ENCODE peak calls at places on chromosomes 1 and 21, in seven cellular contexts. T is NCI-H1436, K is HS-5, Z is left cardiac atrium, W is RWPE1, F is AG09309, R is HTR-8/SVneo. Y is an unnamed sample.

GRCh38 chr1:19981507-19982312 is 2.3 kb upstream of the PLA2G2A start:
- DNase-seq in T (no peak), K (no peak), Z (peak; percentile 41), W (no peak), F (no peak), R (no peak), Y (no peak)

GRCh38 chr1:24905355-24905978 is 24.6 kb downstream of the RUNX3 start:
- DNase-seq in T (no peak), K (no peak), Z (no peak), W (no peak), F (no peak), R (no peak), Y (no peak)

GRCh38 chr1:47693115-47693514 is 255.3 kb downstream of the FOXD2 start:
- DNase-seq in T (no peak), K (no peak), Z (no peak), W (no peak), F (no peak), R (no peak), Y (no peak)

GRCh38 chr1:53024117-53024516 is 37.9 kb upstream of the PODN start:
- DNase-seq in T (no peak), K (no peak), Z (no peak), W (no peak), F (no peak), R (no peak), Y (no peak)

GRCh38 chr1:156836041-156836654 is 19.5 kb upstream of the SH2D2A start:
- DNase-seq in T (no peak), K (no peak), Z (no peak), W (no peak), F (no peak), R (no peak), Y (no peak)

GRCh38 chr1:186806477-186806876 is 22.3 kb upstream of the PLA2G4A start:
- DNase-seq in T (no peak), K (no peak), Z (peak; percentile 31), W (peak; percentile 54), F (no peak), R (no peak), Y (no peak)

GRCh38 chr1:60904079-60904852 is 178.1 kb upstream of the NFIA start:
- DNase-seq in T (no peak), K (no peak), Z (peak; percentile 45), W (no peak), F (no peak), R (no peak), Y (peak; percentile 41)

GRCh38 chr1:40896482-40896881 is 34.3 kb upstream of the CITED4 start:
- DNase-seq in T (no peak), K (no peak), Z (no peak), W (no peak), F (no peak), R (no peak), Y (no peak)

GRCh38 chr1:200411406-200412257 is 1.8 kb upstream of the ZNF281 start:
- DNase-seq in T (no peak), K (no peak), Z (no peak), W (no peak), F (no peak), R (no peak), Y (no peak)

GRCh38 chr1:29240986-29241385 is 4.7 kb downstream of the PTPRU start:
- DNase-seq in T (no peak), K (no peak), Z (no peak), W (no peak), F (no peak), R (no peak), Y (no peak)

GRCh38 chr1:206685256-206685748 is 597 bp downstream of the MAPKAPK2 start:
- DNase-seq in T (no peak), K (no peak), Z (peak; percentile 42), W (peak; percentile 64), F (no peak), R (peak; percentile 54), Y (no peak)

GRCh38 chr1:104125226-104125625 is 375.5 kb downstream of the AMY1C start:
- DNase-seq in T (no peak), K (peak; percentile 22), Z (no peak), W (no peak), F (no peak), R (no peak), Y (no peak)

GRCh38 chr21:41834252-41834925 is 44.8 kb downstream of the PRDM15 start:
- DNase-seq in T (no peak), K (no peak), Z (no peak), W (no peak), F (no peak), R (no peak), Y (no peak)

GRCh38 chr1:112395261-112395831 is 668 bp upstream of the CTTNBP2NL start:
- DNase-seq in T (no peak), K (no peak), Z (no peak), W (no peak), F (no peak), R (no peak), Y (no peak)

GRCh38 chr21:27802816-27803475 is 836.1 kb upstream of the ADAMTS5 start:
- DNase-seq in T (no peak), K (no peak), Z (no peak), W (no peak), F (no peak), R (peak; percentile 23), Y (no peak)

GRCh38 chr1:3515774-3516480 is 61.5 kb downstream of the ARHGEF16 start:
- DNase-seq in T (no peak), K (no peak), Z (no peak), W (no peak), F (peak; percentile 28), R (no peak), Y (peak; percentile 68)

GRCh38 chr1:89842547-89843278 is 21.9 kb downstream of the LRRC8D start:
- DNase-seq in T (no peak), K (no peak), Z (no peak), W (no peak), F (no peak), R (no peak), Y (peak; percentile 46)

GRCh38 chr21:44582980-44583799 is 2.8 kb upstream of the KRTAP10-5 start:
- DNase-seq in T (no peak), K (no peak), Z (no peak), W (no peak), F (no peak), R (no peak), Y (no peak)

GRCh38 chr1:35451125-35451528 is 106.1 kb downstream of the KIAA0319L start:
- DNase-seq in T (peak; percentile 50), K (peak; percentile 33), Z (peak; percentile 83), W (peak; percentile 52), F (peak; percentile 28), R (peak; percentile 48), Y (peak; percentile 37)

GRCh38 chr1:35847935-35848565 is 35.0 kb upstream of the AGO1 start:
- DNase-seq in T (no peak), K (no peak), Z (no peak), W (no peak), F (no peak), R (no peak), Y (no peak)

GRCh38 chr1:8873506-8874229 is 4.8 kb downstream of the ENO1 start:
- DNase-seq in T (no peak), K (peak; percentile 96), Z (peak; percentile 92), W (peak; percentile 95), F (peak; percentile 97), R (peak; percentile 88), Y (no peak)

GRCh38 chr1:1426961-1427934 is 6.2 kb upstream of the ANKRD65 start:
- DNase-seq in T (peak; percentile 25), K (no peak), Z (peak; percentile 55), W (no peak), F (no peak), R (no peak), Y (no peak)

GRCh38 chr1:107404756-107405155 is 263.9 kb downstream of the NTNG1 start:
- DNase-seq in T (no peak), K (peak; percentile 34), Z (no peak), W (no peak), F (peak; percentile 37), R (no peak), Y (no peak)